ENCODE peak calls at places on chromosomes 16 and 17, in eight cellular contexts. U is body of pancreas; J is DND-41; B is small intestine; F is CD8-positive, alpha-beta T cell; Q is naive thymus-derived CD4-positive, alpha-beta T cell; N is stomach; H is aorta. S is an unnamed sample.
A peak's percentile ranks its signal among the peaks of the same experiment; 100 is the strongest.

GRCh38 chr17:18324140-18325049 is 9.3 kb downstream of the SMCR8 start:
- DNase-seq in N (no peak), H (no peak), B (no peak), F (no peak), J (no peak), Q (no peak), U (no peak), S (no peak)

GRCh38 chr16:10946308-10946707 is 1.9 kb downstream of the CLEC16A start:
- DNase-seq in Q (no peak), B (no peak), U (no peak), N (no peak), H (no peak), J (no peak), F (no peak), S (no peak)

GRCh38 chr16:29009838-29010166 is 24.9 kb downstream of the LAT start:
- DNase-seq in F (no peak), U (no peak), J (no peak), H (no peak), Q (no peak), N (no peak), B (no peak), S (no peak)

GRCh38 chr16:14672403-14672971 is 21.6 kb downstream of the PLA2G10 start:
- DNase-seq in B (peak; percentile 67), U (peak; percentile 35), H (no peak), N (peak; percentile 53), J (no peak), F (no peak), Q (no peak), S (no peak)

GRCh38 chr17:6639651-6640535 is 618 bp downstream of the KIAA0753 start:
- DNase-seq in Q (no peak), U (no peak), H (peak; percentile 63), N (no peak), F (no peak), B (peak; percentile 44), J (peak; percentile 32), S (peak; percentile 50)

GRCh38 chr17:73718912-73719311 is 74.7 kb upstream of the SDK2 start:
- DNase-seq in F (no peak), Q (no peak), J (no peak), N (no peak), H (no peak), B (peak; percentile 57), U (no peak), S (no peak)

GRCh38 chr17:75524971-75525805 is at the start of gene LLGL2:
- DNase-seq in H (peak; percentile 79), B (peak; percentile 94), N (peak; percentile 93), J (no peak), U (peak; percentile 92), F (peak; percentile 74), Q (peak; percentile 90), S (peak; percentile 89)

GRCh38 chr17:35240861-35241260 is 2.0 kb upstream of the SLFN5 start:
- DNase-seq in J (no peak), Q (no peak), H (no peak), B (no peak), N (no peak), F (no peak), U (no peak), S (no peak)

GRCh38 chr17:38510424-38511125 is 82.3 kb downstream of the ARHGAP23 start:
- DNase-seq in Q (no peak), U (no peak), J (no peak), N (peak; percentile 38), F (no peak), H (no peak), B (peak; percentile 4), S (no peak)

GRCh38 chr17:19986941-19987714 is 9.5 kb upstream of the AKAP10 start:
- DNase-seq in J (no peak), U (no peak), Q (no peak), N (no peak), B (no peak), H (no peak), F (no peak), S (peak; percentile 28)

GRCh38 chr17:32494621-32495346 is 8.0 kb downstream of the CDK5R1 start:
- DNase-seq in F (no peak), B (no peak), H (no peak), J (no peak), Q (no peak), U (no peak), N (no peak), S (no peak)

GRCh38 chr17:81422776-81423697 is 27.8 kb downstream of the BAHCC1 start:
- DNase-seq in J (no peak), H (peak; percentile 95), F (no peak), N (peak; percentile 74), U (peak; percentile 72), Q (no peak), B (no peak), S (no peak)

GRCh38 chr17:20995873-20996723 is 46.7 kb downstream of the USP22 start:
- DNase-seq in Q (no peak), B (no peak), J (no peak), H (no peak), N (no peak), F (no peak), U (no peak), S (no peak)

GRCh38 chr17:1275962-1276736 is 3.3 kb upstream of the TRARG1 start:
- DNase-seq in U (peak; percentile 69), Q (peak; percentile 70), H (peak; percentile 79), N (peak; percentile 73), J (peak; percentile 72), B (peak; percentile 46), F (peak; percentile 49), S (peak; percentile 67)

GRCh38 chr17:9959377-9959981 is 54.4 kb upstream of the RCVRN start:
- DNase-seq in H (peak; percentile 38), N (no peak), B (no peak), F (no peak), U (no peak), Q (peak; percentile 5), J (peak; percentile 65), S (no peak)

GRCh38 chr16:88687254-88687576 is 908 bp upstream of the SNAI3 start:
- DNase-seq in J (no peak), F (no peak), Q (no peak), B (no peak), U (no peak), H (no peak), N (no peak), S (no peak)

GRCh38 chr16:88686439-88687253 is at the start of gene SNAI3:
- DNase-seq in Q (peak; percentile 72), J (peak; percentile 81), U (peak; percentile 88), B (peak; percentile 85), N (peak; percentile 95), H (peak; percentile 84), F (peak; percentile 58), S (peak; percentile 79)

GRCh38 chr16:88684569-88685155 is 1.6 kb downstream of the SNAI3 start:
- DNase-seq in J (no peak), N (no peak), Q (no peak), F (no peak), B (no peak), H (no peak), U (no peak), S (no peak)

GRCh38 chr16:88686062-88686438 is 257 bp downstream of the SNAI3 start:
- DNase-seq in Q (peak; percentile 47), U (peak; percentile 53), N (peak; percentile 59), H (no peak), F (no peak), J (no peak), B (no peak), S (no peak)

GRCh38 chr16:88685156-88686061 is 898 bp downstream of the SNAI3 start:
- DNase-seq in J (peak; percentile 31), B (no peak), N (no peak), H (no peak), Q (peak; percentile 53), F (no peak), U (peak; percentile 42), S (peak; percentile 48)
- H3K27me3 ChIP-seq in J (peaks cover 20% of the 10 kb centered on the region), B (peaks cover 2% of the 10 kb centered on the region), N (peaks cover 34% of the 10 kb centered on the region), H (no peaks in the 10 kb centered on the region), Q (no peaks in the 10 kb centered on the region), F (no peaks in the 10 kb centered on the region), U (no peaks in the 10 kb centered on the region), S (no peaks in the 10 kb centered on the region)

GRCh38 chr17:79528592-79529125 is 82.2 kb downstream of the RBFOX3 start:
- DNase-seq in Q (no peak), B (no peak), H (no peak), J (no peak), F (no peak), N (no peak), U (no peak), S (no peak)

GRCh38 chr17:79524201-79524882 is 86.5 kb downstream of the RBFOX3 start:
- DNase-seq in N (no peak), U (no peak), F (no peak), H (no peak), J (no peak), B (no peak), Q (no peak), S (no peak)

GRCh38 chr17:79522414-79522813 is 88.4 kb downstream of the RBFOX3 start:
- DNase-seq in N (no peak), J (no peak), F (no peak), Q (no peak), B (no peak), H (no peak), U (no peak), S (no peak)

GRCh38 chr17:79527286-79527685 is 83.6 kb downstream of the RBFOX3 start:
- DNase-seq in N (no peak), H (no peak), Q (no peak), B (no peak), F (no peak), J (no peak), U (no peak), S (no peak)

GRCh38 chr17:79525793-79526677 is 84.8 kb downstream of the RBFOX3 start:
- DNase-seq in H (no peak), J (no peak), U (no peak), F (no peak), Q (no peak), N (no peak), B (no peak), S (no peak)
- H3K27me3 ChIP-seq in H (peaks cover 3% of the 10 kb centered on the region), J (peaks cover 45% of the 10 kb centered on the region), U (peaks cover 7% of the 10 kb centered on the region), F (no peaks in the 10 kb centered on the region), Q (no peaks in the 10 kb centered on the region), N (peaks cover 43% of the 10 kb centered on the region), B (peaks cover 4% of the 10 kb centered on the region), S (no peaks in the 10 kb centered on the region)

DNA sequence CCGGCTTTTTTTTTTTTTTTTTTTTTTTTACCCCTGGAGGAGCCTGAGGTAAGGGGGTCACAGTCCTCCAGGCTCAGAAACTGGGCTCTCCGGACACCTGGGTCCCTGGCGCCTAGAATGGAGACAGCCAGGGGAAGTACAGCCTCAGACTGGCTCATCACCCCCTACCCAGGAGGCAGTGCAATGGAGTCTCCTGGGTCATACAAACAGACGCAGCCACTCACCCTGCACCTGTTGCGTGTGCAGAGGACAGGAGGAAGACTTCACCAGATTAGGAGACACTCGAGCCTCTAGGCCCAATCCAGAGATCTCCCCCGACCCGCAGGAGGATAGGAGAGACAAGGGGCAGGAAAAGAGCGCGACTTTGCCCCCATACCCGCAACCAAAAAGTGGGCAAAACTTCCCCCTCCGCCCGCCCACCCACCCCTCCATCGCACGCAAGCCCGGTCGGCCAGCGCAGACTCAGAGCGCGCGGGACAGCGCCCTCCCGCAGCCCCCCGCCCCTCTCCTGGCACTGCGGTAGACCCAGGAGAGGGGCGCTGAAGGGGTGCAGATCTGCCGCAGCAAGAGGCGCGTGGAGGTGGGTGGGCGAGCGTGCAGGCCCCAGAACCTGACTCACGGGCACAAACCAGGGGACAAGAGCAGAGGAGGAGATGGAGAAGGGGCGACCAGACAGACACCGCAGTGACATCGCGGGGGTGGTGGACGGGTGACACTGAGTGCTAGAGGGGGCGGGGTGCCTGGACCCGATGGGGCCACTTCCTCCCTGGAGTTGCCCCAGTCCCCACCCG is 900 bp downstream of the HAP1 start:
- DNase-seq in F (no peak), J (no peak), N (no peak), H (no peak), Q (no peak), B (no peak), U (no peak), S (no peak)
- H3K27me3 ChIP-seq in F (peaks cover 12% of the 10 kb centered on the region), J (peaks cover 4% of the 10 kb centered on the region), N (peaks cover 54% of the 10 kb centered on the region), H (peaks cover 3% of the 10 kb centered on the region), Q (peaks cover 3% of the 10 kb centered on the region), B (peaks cover 9% of the 10 kb centered on the region), U (peaks cover 18% of the 10 kb centered on the region), S (peaks cover 9% of the 10 kb centered on the region)

GRCh38 chr16:86511317-86512161 is 1.2 kb downstream of the FOXF1 start:
- DNase-seq in Q (no peak), F (no peak), H (no peak), N (no peak), B (no peak), U (no peak), J (no peak), S (no peak)
- H3K27me3 ChIP-seq in Q (peaks cover 6% of the 10 kb centered on the region), F (peaks cover 2% of the 10 kb centered on the region), H (no peaks in the 10 kb centered on the region), N (peaks cover 96% of the 10 kb centered on the region), B (peaks cover 30% of the 10 kb centered on the region), U (peaks cover 19% of the 10 kb centered on the region), J (no peaks in the 10 kb centered on the region), S (peaks cover 17% of the 10 kb centered on the region)